ENCODE peak calls at places on chromosome X, in five cellular contexts. O, F, X, M and Z are unnamed samples.

GRCh38 chrX:110241816-110242215 is 76.1 kb downstream of the AMMECR1 start:
- DNase-seq in O (no peak), F (no peak), X (no peak), M (no peak), Z (no peak)

GRCh38 chrX:11792461-11793421 is 34.7 kb downstream of the MSL3 start:
- DNase-seq in O (no peak), F (peak), X (peak), M (no peak), Z (peak)

GRCh38 chrX:5876984-5877655 is 351.5 kb downstream of the NLGN4X start:
- DNase-seq in O (no peak), F (peak), X (no peak), M (peak), Z (peak)

GRCh38 chrX:1679238-1679637 is 64.4 kb downstream of the ASMT start:
- DNase-seq in O (no peak), F (no peak), X (no peak), M (no peak), Z (no peak)

GRCh38 chrX:107574711-107575110 is 53.6 kb upstream of the PRPS1 start:
- DNase-seq in O (no peak), F (no peak), X (no peak), M (no peak), Z (no peak)

GRCh38 chrX:154021131-154021611 is 1.5 kb upstream of the IRAK1 start:
- DNase-seq in O (peak), F (no peak), X (no peak), M (no peak), Z (no peak)

GRCh38 chrX:145716226-145716625 is 101.4 kb upstream of the SLITRK2 start:
- DNase-seq in O (no peak), F (no peak), X (no peak), M (no peak), Z (no peak)

GRCh38 chrX:7139202-7140081 is 8.1 kb upstream of the STS start:
- DNase-seq in O (no peak), F (no peak), X (no peak), M (no peak), Z (no peak)

GRCh38 chrX:74063426-74064155 is 240.4 kb upstream of the ZCCHC13 start:
- DNase-seq in O (no peak), F (no peak), X (no peak), M (no peak), Z (no peak)

GRCh38 chrX:1529328-1529727 is 7.7 kb downstream of the P2RY8 start:
- DNase-seq in O (no peak), F (no peak), X (no peak), M (no peak), Z (no peak)

GRCh38 chrX:70025464-70025863 is 24.3 kb downstream of the AWAT2 start:
- DNase-seq in O (no peak), F (no peak), X (no peak), M (no peak), Z (no peak)

GRCh38 chrX:41475611-41476241 is 28.6 kb downstream of the NYX start:
- DNase-seq in O (no peak), F (no peak), X (no peak), M (peak), Z (no peak)

GRCh38 chrX:117989512-117989911 is 127.1 kb downstream of the KLHL13 start:
- DNase-seq in O (no peak), F (no peak), X (no peak), M (no peak), Z (no peak)

GRCh38 chrX:151896734-151897474 is 15.8 kb upstream of the MAGEA4 start:
- DNase-seq in O (no peak), F (no peak), X (no peak), M (no peak), Z (no peak)

GRCh38 chrX:147884958-147885357 is 26.8 kb upstream of the FMR1 start:
- DNase-seq in O (no peak), F (no peak), X (no peak), M (no peak), Z (no peak)

GRCh38 chrX:8868906-8869305 is 67.7 kb upstream of the FAM9A start:
- DNase-seq in O (no peak), F (no peak), X (no peak), M (no peak), Z (no peak)

GRCh38 chrX:68985135-68985725 is 156.4 kb downstream of the EFNB1 start:
- DNase-seq in O (no peak), F (no peak), X (no peak), M (no peak), Z (no peak)

GRCh38 chrX:153777261-153778090 is 3.4 kb upstream of the SRPK3 start:
- DNase-seq in O (peak), F (no peak), X (no peak), M (no peak), Z (no peak)

GRCh38 chrX:23901805-23902204 is 5.9 kb downstream of the APOO start:
- DNase-seq in O (no peak), F (peak), X (peak), M (peak), Z (peak)

GRCh38 chrX:145405012-145405411 is 157.7 kb downstream of the SPANXN1 start:
- DNase-seq in O (no peak), F (peak), X (no peak), M (peak), Z (peak)

GRCh38 chrX:101287402-101287801 is 3.7 kb downstream of the TAF7L start:
- DNase-seq in O (no peak), F (peak), X (peak), M (peak), Z (peak)

GRCh38 chrX:48575642-48576041 is 1.4 kb downstream of the RBM3 start:
- DNase-seq in O (no peak), F (no peak), X (no peak), M (no peak), Z (no peak)

GRCh38 chrX:13649823-13650222 is 3.1 kb upstream of the TCEANC start:
- DNase-seq in O (no peak), F (no peak), X (no peak), M (no peak), Z (no peak)

GRCh38 chrX:19725545-19726102 is 161.8 kb downstream of the SH3KBP1 start:
- DNase-seq in O (no peak), F (no peak), X (no peak), M (no peak), Z (no peak)

GRCh38 chrX:258291-259040 is 22.7 kb upstream of the PLCXD1 start:
- DNase-seq in O (peak), F (no peak), X (no peak), M (no peak), Z (no peak)

GRCh38 chrX:148784859-148785655 is 284.6 kb downstream of the AFF2 start:
- DNase-seq in O (no peak), F (no peak), X (no peak), M (peak), Z (peak)

GRCh38 chrX:2498781-2499302 is 1.9 kb downstream of the DHRSX start:
- DNase-seq in O (no peak), F (no peak), X (no peak), M (no peak), Z (peak)

GRCh38 chrX:70134116-70134477 is 850 bp downstream of the IGBP1 start:
- DNase-seq in O (no peak), F (no peak), X (no peak), M (no peak), Z (no peak)

GRCh38 chrX:140817943-140818342 is 108.4 kb downstream of the LINC00632 start:
- DNase-seq in O (no peak), F (peak), X (no peak), M (peak), Z (peak)

GRCh38 chrX:28120076-28120475 is 138.8 kb upstream of the DCAF8L1 start:
- DNase-seq in O (no peak), F (no peak), X (no peak), M (no peak), Z (no peak)

GRCh38 chrX:26649534-26649933 is 433.6 kb downstream of the MAGEB5 start:
- DNase-seq in O (no peak), F (peak), X (peak), M (peak), Z (peak)

GRCh38 chrX:136480383-136480782 is 7.4 kb upstream of the BRS3 start:
- DNase-seq in O (no peak), F (no peak), X (no peak), M (no peak), Z (no peak)

GRCh38 chrX:48165246-48165645 is 31.3 kb downstream of the SSX5 start:
- DNase-seq in O (no peak), F (no peak), X (no peak), M (no peak), Z (no peak)

GRCh38 chrX:123138473-123138872 is 45.6 kb upstream of the GRIA3 start:
- DNase-seq in O (no peak), F (no peak), X (no peak), M (no peak), Z (no peak)

GRCh38 chrX:1341531-1342179 is 5.1 kb downstream of the IL3RA start:
- DNase-seq in O (peak), F (no peak), X (no peak), M (no peak), Z (no peak)